ENCODE peak calls at places on chromosomes 2 and 18, in four cellular contexts. G is progenitor cell of endocrine pancreas, C is H9, N is lower lobe of right lung. B is an unnamed sample.

GRCh38 chr2:63058149-63058741 is 7.6 kb downstream of the OTX1 start:
- DNase-seq in G (no peak), C (peak), N (no peak), B (no peak)

GRCh38 chr2:40457846-40458245 is 6.0 kb upstream of the SLC8A1 start:
- DNase-seq in G (no peak), N (no peak), C (no peak), B (no peak)

GRCh38 chr2:168805615-168806014 is 3.2 kb downstream of the NOSTRIN start:
- DNase-seq in C (no peak), N (no peak), G (no peak), B (no peak)

GRCh38 chr2:233120459-233120858 is 60.3 kb downstream of the INPP5D start:
- DNase-seq in C (no peak), N (no peak), G (no peak), B (no peak)

GRCh38 chr2:128473175-128474013 is 154.7 kb upstream of the HS6ST1 start:
- DNase-seq in G (no peak), N (peak), C (peak), B (no peak)

GRCh38 chr2:146239392-146240135 is 1605.3 kb upstream of the ACVR2A start:
- DNase-seq in C (no peak), G (no peak), N (no peak), B (no peak)

GRCh38 chr18:47912343-47912742 is 18.1 kb downstream of the SMAD2 start:
- DNase-seq in C (no peak), G (no peak), N (no peak), B (no peak)

GRCh38 chr2:25491966-25492532 is 150.3 kb upstream of the DNMT3A start:
- DNase-seq in G (no peak), C (no peak), N (no peak), B (no peak)

GRCh38 chr18:25351773-25352628 is at the start of gene ZNF521:
- DNase-seq in C (peak), G (peak), N (peak), B (peak)

GRCh38 chr2:42900226-42900744 is 107.9 kb upstream of the HAAO start:
- DNase-seq in N (no peak), C (no peak), G (no peak), B (peak)

GRCh38 chr2:12935226-12935625 is 218.5 kb downstream of the TRIB2 start:
- DNase-seq in N (no peak), G (no peak), C (no peak), B (no peak)

GRCh38 chr2:180742809-180743208 is 237.6 kb upstream of the UBE2E3 start:
- DNase-seq in G (no peak), N (no peak), C (no peak), B (no peak)

GRCh38 chr2:119219873-119220272 is 3.8 kb upstream of the STEAP3 start:
- DNase-seq in C (no peak), G (no peak), N (no peak), B (no peak)

GRCh38 chr2:181140414-181140813 is 160.0 kb downstream of the UBE2E3 start:
- DNase-seq in C (no peak), N (no peak), G (no peak), B (no peak)

GRCh38 chr2:162475661-162476060 is 131.7 kb downstream of the GCA start:
- DNase-seq in C (no peak), N (no peak), G (peak), B (no peak)

GRCh38 chr2:36975306-36975705 is 9.0 kb upstream of the STRN start:
- DNase-seq in G (no peak), N (no peak), C (no peak), B (no peak)

GRCh38 chr2:12363569-12363968 is 353.2 kb upstream of the TRIB2 start:
- DNase-seq in C (no peak), G (no peak), N (no peak), B (no peak)

GRCh38 chr18:41131050-41131449 is 824.0 kb upstream of the PIK3C3 start:
- DNase-seq in G (no peak), N (no peak), C (no peak), B (no peak)

GRCh38 chr2:160751021-160751420 is 257.4 kb upstream of the RBMS1 start:
- DNase-seq in C (no peak), N (no peak), G (no peak), B (no peak)

GRCh38 chr2:174681099-174681982 is 82.9 kb downstream of the CHRNA1 start:
- DNase-seq in G (no peak), C (no peak), N (no peak), B (no peak)

GRCh38 chr18:74284501-74285004 is 7.2 kb downstream of the CYB5A start:
- DNase-seq in N (no peak), G (no peak), C (no peak), B (no peak)

GRCh38 chr18:63159590-63159989 is 160.0 kb downstream of the BCL2 start:
- DNase-seq in G (no peak), N (no peak), C (no peak), B (no peak)

GRCh38 chr2:29920130-29920577 is 1.2 kb downstream of the ALK start:
- DNase-seq in N (peak), G (peak), C (peak), B (no peak)

GRCh38 chr18:76432274-76432755 is 62.7 kb downstream of the ZNF516 start:
- DNase-seq in N (no peak), C (no peak), G (no peak), B (no peak)
- TF ChIP-seq CTCF in N (no peak), C (no peak), G (no peak), B (no peak)

GRCh38 chr2:108393197-108393596 is 15.4 kb downstream of the SULT1C4 start:
- DNase-seq in G (no peak), N (no peak), C (no peak), B (no peak)

GRCh38 chr2:108399479-108399878 is 21.7 kb downstream of the SULT1C4 start:
- DNase-seq in G (no peak), N (no peak), C (no peak), B (no peak)

GRCh38 chr2:108395155-108395554 is 17.4 kb downstream of the SULT1C4 start:
- DNase-seq in N (no peak), G (no peak), C (no peak), B (no peak)

GRCh38 chr2:108392029-108392428 is 14.3 kb downstream of the SULT1C4 start:
- DNase-seq in G (no peak), C (no peak), N (no peak), B (no peak)

DNA sequence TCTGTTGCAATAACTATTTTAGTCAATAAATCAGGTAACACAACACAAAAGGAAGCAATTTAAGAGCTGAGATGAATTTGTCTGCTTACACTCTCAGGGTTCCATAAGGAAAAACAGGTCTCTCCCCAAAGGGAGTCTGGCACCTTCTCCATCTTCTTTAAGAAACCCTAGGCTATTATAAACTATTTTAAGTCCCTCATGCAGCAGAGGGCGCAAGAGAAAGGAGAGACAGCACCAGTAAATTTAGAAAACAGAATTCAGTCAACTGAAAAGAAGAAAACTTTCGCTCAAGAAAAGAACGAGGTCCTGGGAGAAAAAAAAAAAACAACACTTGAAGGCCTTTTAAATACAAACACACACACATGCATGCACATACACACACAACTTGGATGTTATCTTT is 19.1 kb downstream of the SULT1C4 start:
- DNase-seq in G (no peak), N (no peak), C (peak), B (no peak)
- TF ChIP-seq CTCF in G (no peak), N (no peak), C (peak), B (no peak)

DNA sequence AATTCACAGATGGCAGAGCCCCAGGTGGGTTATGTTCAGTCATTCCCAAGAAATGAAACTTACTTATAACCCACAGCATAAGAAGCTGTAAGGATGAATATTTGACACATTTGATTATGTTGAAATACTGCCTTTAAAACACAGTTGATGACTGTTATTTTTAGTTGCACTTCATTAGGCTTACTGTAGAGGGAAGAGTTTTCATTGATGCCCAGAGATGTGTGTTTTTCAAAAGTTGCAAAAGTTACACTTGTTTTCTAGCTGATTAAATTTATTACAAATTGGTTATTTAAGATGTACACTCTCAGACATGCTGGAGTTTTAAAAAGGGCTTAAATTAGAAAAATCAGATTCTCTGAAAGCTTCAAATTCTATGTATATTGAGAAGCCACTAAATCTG is 506.1 kb downstream of the PARD3B start:
- DNase-seq in G (no peak), C (no peak), N (no peak), B (no peak)
- TF ChIP-seq CTCF in G (no peak), C (peak), N (no peak), B (no peak)

GRCh38 chr18:46320297-46320696 is 216.1 kb downstream of the HAUS1 start:
- DNase-seq in G (no peak), N (no peak), C (no peak), B (no peak)
- TF ChIP-seq CTCF in G (no peak), N (no peak), C (peak), B (no peak)

GRCh38 chr18:56650944-56651770 is at the start of gene WDR7:
- DNase-seq in G (peak), N (peak), C (peak), B (peak)
- TF ChIP-seq CTCF in G (no peak), N (no peak), C (no peak), B (no peak)

DNA sequence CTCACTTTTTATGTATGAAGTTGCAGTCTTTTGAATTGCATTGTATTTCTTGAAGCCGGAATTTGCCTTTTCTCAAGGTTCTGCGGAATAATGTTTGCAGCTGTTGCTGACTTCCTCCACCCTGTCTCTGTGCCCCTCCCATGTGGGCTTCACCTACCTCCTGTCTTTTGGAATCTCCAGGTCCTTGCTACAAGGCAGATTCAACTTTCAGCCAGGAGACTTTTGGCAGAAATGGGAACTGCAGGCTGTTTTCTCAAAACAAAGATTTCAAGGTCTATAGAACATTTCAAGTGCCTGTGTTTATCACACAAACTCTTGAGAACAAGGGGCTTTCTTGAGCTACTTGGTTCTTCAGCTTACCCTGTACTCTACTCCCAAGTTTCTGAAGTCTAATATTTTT is 25.6 kb downstream of the ZNF236 start:
- DNase-seq in C (peak), N (no peak), G (no peak), B (no peak)
- TF ChIP-seq CTCF in C (peak), N (no peak), G (no peak), B (no peak)

GRCh38 chr2:194549387-194549786 is 1107.6 kb upstream of the SLC39A10 start:
- DNase-seq in N (no peak), C (no peak), G (no peak), B (no peak)

GRCh38 chr2:194550702-194551101 is 1106.3 kb upstream of the SLC39A10 start:
- DNase-seq in C (no peak), N (no peak), G (no peak), B (no peak)

GRCh38 chr2:194545978-194546377 is 1111.0 kb upstream of the SLC39A10 start:
- DNase-seq in G (no peak), C (no peak), N (no peak), B (no peak)
- TF ChIP-seq CTCF in G (peak), C (peak), N (no peak), B (no peak)

DNA sequence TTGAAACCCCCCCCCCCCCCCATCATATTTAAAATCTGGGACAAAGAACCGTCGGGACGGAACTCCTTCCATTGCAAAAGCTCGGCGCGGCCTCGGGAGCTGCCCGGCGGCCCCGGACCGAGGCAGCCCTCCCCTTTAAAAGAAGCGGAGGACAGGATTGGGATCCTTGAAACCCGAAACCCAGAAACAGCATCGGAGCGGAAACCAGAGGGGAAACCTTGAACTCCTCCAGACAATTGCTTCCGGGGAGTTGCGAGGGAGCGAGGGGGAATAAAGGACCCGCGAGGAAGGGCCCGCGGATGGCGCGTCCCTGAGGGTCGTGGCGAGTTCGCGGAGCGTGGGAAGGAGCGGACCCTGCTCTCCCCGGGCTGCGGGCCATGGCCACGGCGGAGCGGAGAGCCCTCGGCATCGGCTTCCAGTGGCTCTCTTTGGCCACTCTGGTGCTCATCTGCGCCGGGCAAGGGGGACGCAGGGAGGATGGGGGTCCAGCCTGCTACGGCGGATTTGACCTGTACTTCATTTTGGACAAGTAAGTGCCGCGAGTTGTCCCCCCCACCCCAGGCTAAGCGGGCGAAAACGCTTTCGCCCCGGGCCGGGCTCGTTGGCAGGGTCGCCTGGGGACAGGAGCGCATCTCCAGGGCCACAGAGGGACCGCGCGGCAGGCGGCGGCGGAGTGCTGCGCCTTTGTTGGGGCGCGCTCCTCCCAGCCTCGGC is at the start of gene ANTXR1:
- DNase-seq in G (peak), C (peak), N (peak), B (no peak)
- TF ChIP-seq CTCF in G (peak), C (no peak), N (peak), B (no peak)

GRCh38 chr18:79378416-79379250 is 17.1 kb upstream of the NFATC1 start:
- DNase-seq in N (peak), G (peak), C (peak), B (peak)
- TF ChIP-seq CTCF in N (peak), G (peak), C (peak), B (no peak)